ENCODE peak calls at places on chromosome 2, in eight cellular contexts. One of them, this sample, is unnamed.

GRCh38 chr2:11617527-11617926 is 52.5 kb downstream of the NTSR2 start:
- DNase-seq in mammary epithelial cell: no peak
- DNase-seq in fibroblast of lung: no peak
- DNase-seq in endothelial cell: no peak
- DNase-seq in AG09309: no peak
- DNase-seq in uterus: no peak
- DNase-seq in BJ: no peak
- DNase-seq in breast epithelium: no peak
- DNase-seq in this sample: no peak

GRCh38 chr2:173997779-173998178 is 32.6 kb upstream of the SP3 start:
- DNase-seq in uterus: no peak
- DNase-seq in mammary epithelial cell: no peak
- DNase-seq in breast epithelium: no peak
- DNase-seq in endothelial cell: no peak
- DNase-seq in fibroblast of lung: peak
- DNase-seq in BJ: no peak
- DNase-seq in AG09309: no peak
- DNase-seq in this sample: no peak

GRCh38 chr2:7077660-7078278 is 160.6 kb downstream of the RNF144A start:
- DNase-seq in breast epithelium: no peak
- DNase-seq in BJ: no peak
- DNase-seq in mammary epithelial cell: no peak
- DNase-seq in fibroblast of lung: no peak
- DNase-seq in uterus: no peak
- DNase-seq in AG09309: no peak
- DNase-seq in endothelial cell: no peak
- DNase-seq in this sample: no peak

GRCh38 chr2:239157766-239158165 is 243.1 kb downstream of the HDAC4 start:
- DNase-seq in fibroblast of lung: no peak
- DNase-seq in uterus: peak
- DNase-seq in BJ: no peak
- DNase-seq in endothelial cell: peak
- DNase-seq in AG09309: no peak
- DNase-seq in mammary epithelial cell: peak
- DNase-seq in breast epithelium: no peak
- DNase-seq in this sample: no peak

GRCh38 chr2:27808984-27809383 is 37.5 kb downstream of the MRPL33 start:
- DNase-seq in AG09309: no peak
- DNase-seq in BJ: no peak
- DNase-seq in fibroblast of lung: no peak
- DNase-seq in breast epithelium: no peak
- DNase-seq in mammary epithelial cell: no peak
- DNase-seq in endothelial cell: no peak
- DNase-seq in uterus: no peak
- DNase-seq in this sample: no peak

GRCh38 chr2:43055985-43056384 is 170.4 kb downstream of the ZFP36L2 start:
- DNase-seq in endothelial cell: no peak
- DNase-seq in mammary epithelial cell: no peak
- DNase-seq in BJ: no peak
- DNase-seq in uterus: no peak
- DNase-seq in fibroblast of lung: no peak
- DNase-seq in AG09309: no peak
- DNase-seq in breast epithelium: no peak
- DNase-seq in this sample: no peak

GRCh38 chr2:70111752-70112591 is 24.7 kb downstream of the PCBP1 start:
- DNase-seq in uterus: no peak
- DNase-seq in BJ: no peak
- DNase-seq in endothelial cell: no peak
- DNase-seq in fibroblast of lung: no peak
- DNase-seq in breast epithelium: no peak
- DNase-seq in mammary epithelial cell: no peak
- DNase-seq in AG09309: no peak
- DNase-seq in this sample: no peak

GRCh38 chr2:148643421-148643820 is 1.1 kb upstream of the EPC2 start:
- DNase-seq in endothelial cell: no peak
- DNase-seq in BJ: no peak
- DNase-seq in fibroblast of lung: no peak
- DNase-seq in mammary epithelial cell: peak
- DNase-seq in AG09309: no peak
- DNase-seq in breast epithelium: no peak
- DNase-seq in uterus: no peak
- DNase-seq in this sample: no peak

GRCh38 chr2:209368406-209368805 is 55.4 kb upstream of the MAP2 start:
- DNase-seq in mammary epithelial cell: peak
- DNase-seq in BJ: no peak
- DNase-seq in uterus: no peak
- DNase-seq in breast epithelium: no peak
- DNase-seq in endothelial cell: no peak
- DNase-seq in fibroblast of lung: no peak
- DNase-seq in AG09309: no peak
- DNase-seq in this sample: no peak

GRCh38 chr2:119354860-119355259 is 11.8 kb downstream of the C2orf76 start:
- DNase-seq in fibroblast of lung: no peak
- DNase-seq in BJ: no peak
- DNase-seq in AG09309: no peak
- DNase-seq in endothelial cell: no peak
- DNase-seq in breast epithelium: no peak
- DNase-seq in mammary epithelial cell: no peak
- DNase-seq in uterus: no peak
- DNase-seq in this sample: no peak

GRCh38 chr2:203809084-203809521 is 58.5 kb upstream of the CTLA4 start:
- DNase-seq in breast epithelium: no peak
- DNase-seq in fibroblast of lung: peak
- DNase-seq in AG09309: no peak
- DNase-seq in mammary epithelial cell: peak
- DNase-seq in endothelial cell: no peak
- DNase-seq in BJ: no peak
- DNase-seq in uterus: no peak
- DNase-seq in this sample: no peak

GRCh38 chr2:231397011-231397927 is 1.8 kb downstream of the B3GNT7 start:
- DNase-seq in endothelial cell: no peak
- DNase-seq in fibroblast of lung: no peak
- DNase-seq in BJ: no peak
- DNase-seq in AG09309: no peak
- DNase-seq in uterus: no peak
- DNase-seq in breast epithelium: no peak
- DNase-seq in mammary epithelial cell: peak
- DNase-seq in this sample: no peak

GRCh38 chr2:169734172-169734847 is 678 bp downstream of the KLHL23 start:
- DNase-seq in BJ: no peak
- DNase-seq in breast epithelium: no peak
- DNase-seq in mammary epithelial cell: peak
- DNase-seq in fibroblast of lung: no peak
- DNase-seq in endothelial cell: peak
- DNase-seq in uterus: peak
- DNase-seq in AG09309: no peak
- DNase-seq in this sample: peak

GRCh38 chr2:69764286-69765058 is 22.5 kb downstream of the ANXA4 start:
- DNase-seq in breast epithelium: no peak
- DNase-seq in fibroblast of lung: no peak
- DNase-seq in mammary epithelial cell: no peak
- DNase-seq in AG09309: no peak
- DNase-seq in endothelial cell: no peak
- DNase-seq in BJ: no peak
- DNase-seq in uterus: no peak
- DNase-seq in this sample: no peak

DNA sequence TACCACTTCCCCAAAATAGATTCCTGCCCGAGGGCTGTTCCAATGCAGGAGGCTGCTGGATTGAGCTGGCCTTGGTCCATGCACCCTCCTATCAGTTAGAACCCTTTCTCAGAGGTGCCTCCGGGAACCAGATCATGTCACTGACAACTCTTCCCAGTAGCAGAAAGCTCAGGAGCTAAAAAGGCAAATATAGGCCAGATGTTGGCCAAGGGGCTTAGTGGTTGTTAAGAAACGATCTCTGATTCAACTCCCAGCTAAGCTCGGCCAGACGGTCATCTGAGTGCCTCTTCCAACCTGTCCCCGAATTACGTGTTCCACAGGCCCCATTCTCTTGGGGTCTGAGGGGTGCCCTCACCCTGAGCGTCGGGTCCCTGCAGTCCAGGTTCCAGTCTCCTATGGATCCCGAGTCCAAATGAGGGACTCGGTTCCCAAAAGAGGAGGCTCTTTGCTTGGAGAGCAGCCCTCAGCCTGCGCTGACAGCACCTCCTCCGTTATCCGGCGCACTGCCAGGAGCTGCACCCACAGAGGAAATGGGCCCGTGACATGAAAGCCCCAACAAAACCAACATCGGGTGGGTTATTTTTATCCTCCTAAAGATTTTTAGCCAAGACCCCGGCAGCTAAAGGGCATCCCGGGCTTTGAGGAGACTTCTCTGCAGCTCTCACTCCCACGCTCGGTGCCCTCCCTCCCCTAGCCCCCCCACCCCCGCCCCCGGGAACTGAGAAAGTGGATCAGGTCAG is 106.7 kb upstream of the ID2 start:
- DNase-seq in uterus: no peak
- DNase-seq in BJ: no peak
- DNase-seq in fibroblast of lung: no peak
- DNase-seq in AG09309: peak
- DNase-seq in mammary epithelial cell: no peak
- DNase-seq in endothelial cell: no peak
- DNase-seq in breast epithelium: no peak
- DNase-seq in this sample: no peak
- TF ChIP-seq CTCF in uterus: no peak
- TF ChIP-seq CTCF in BJ: no peak
- TF ChIP-seq CTCF in fibroblast of lung: no peak
- TF ChIP-seq CTCF in AG09309: no peak
- TF ChIP-seq CTCF in mammary epithelial cell: no peak
- TF ChIP-seq CTCF in endothelial cell: no peak
- TF ChIP-seq CTCF in breast epithelium: no peak
- TF ChIP-seq CTCF in this sample: no peak

GRCh38 chr2:74006424-74006823 is 21.7 kb downstream of the TET3 start:
- DNase-seq in fibroblast of lung: peak
- DNase-seq in BJ: no peak
- DNase-seq in uterus: no peak
- DNase-seq in AG09309: no peak
- DNase-seq in mammary epithelial cell: no peak
- DNase-seq in endothelial cell: no peak
- DNase-seq in breast epithelium: no peak
- DNase-seq in this sample: no peak

GRCh38 chr2:74008761-74009395 is 24.2 kb downstream of the TET3 start:
- DNase-seq in AG09309: no peak
- DNase-seq in endothelial cell: no peak
- DNase-seq in mammary epithelial cell: no peak
- DNase-seq in BJ: no peak
- DNase-seq in uterus: no peak
- DNase-seq in fibroblast of lung: no peak
- DNase-seq in breast epithelium: no peak
- DNase-seq in this sample: no peak

GRCh38 chr2:74005786-74006185 is 21.1 kb downstream of the TET3 start:
- DNase-seq in uterus: no peak
- DNase-seq in breast epithelium: no peak
- DNase-seq in AG09309: no peak
- DNase-seq in mammary epithelial cell: no peak
- DNase-seq in endothelial cell: no peak
- DNase-seq in BJ: no peak
- DNase-seq in fibroblast of lung: no peak
- DNase-seq in this sample: no peak

GRCh38 chr2:74009577-74009976 is 24.9 kb downstream of the TET3 start:
- DNase-seq in fibroblast of lung: no peak
- DNase-seq in BJ: no peak
- DNase-seq in endothelial cell: no peak
- DNase-seq in mammary epithelial cell: no peak
- DNase-seq in AG09309: no peak
- DNase-seq in breast epithelium: no peak
- DNase-seq in uterus: no peak
- DNase-seq in this sample: no peak

GRCh38 chr2:74007120-74007519 is 22.4 kb downstream of the TET3 start:
- DNase-seq in fibroblast of lung: no peak
- DNase-seq in uterus: no peak
- DNase-seq in BJ: no peak
- DNase-seq in AG09309: no peak
- DNase-seq in breast epithelium: no peak
- DNase-seq in mammary epithelial cell: no peak
- DNase-seq in endothelial cell: no peak
- DNase-seq in this sample: no peak
- TF ChIP-seq CTCF in fibroblast of lung: no peak
- TF ChIP-seq CTCF in uterus: no peak
- TF ChIP-seq CTCF in BJ: no peak
- TF ChIP-seq CTCF in AG09309: no peak
- TF ChIP-seq CTCF in breast epithelium: no peak
- TF ChIP-seq CTCF in mammary epithelial cell: no peak
- TF ChIP-seq CTCF in endothelial cell: no peak
- TF ChIP-seq CTCF in this sample: no peak

GRCh38 chr2:108393197-108393596 is 15.4 kb downstream of the SULT1C4 start:
- DNase-seq in endothelial cell: no peak
- DNase-seq in breast epithelium: no peak
- DNase-seq in AG09309: no peak
- DNase-seq in uterus: no peak
- DNase-seq in mammary epithelial cell: no peak
- DNase-seq in BJ: no peak
- DNase-seq in fibroblast of lung: no peak
- DNase-seq in this sample: no peak

GRCh38 chr2:108392029-108392428 is 14.3 kb downstream of the SULT1C4 start:
- DNase-seq in breast epithelium: no peak
- DNase-seq in uterus: no peak
- DNase-seq in endothelial cell: no peak
- DNase-seq in AG09309: no peak
- DNase-seq in BJ: no peak
- DNase-seq in fibroblast of lung: no peak
- DNase-seq in mammary epithelial cell: no peak
- DNase-seq in this sample: no peak

GRCh38 chr2:108395155-108395554 is 17.4 kb downstream of the SULT1C4 start:
- DNase-seq in endothelial cell: no peak
- DNase-seq in mammary epithelial cell: no peak
- DNase-seq in breast epithelium: no peak
- DNase-seq in BJ: no peak
- DNase-seq in uterus: no peak
- DNase-seq in AG09309: no peak
- DNase-seq in fibroblast of lung: no peak
- DNase-seq in this sample: no peak

GRCh38 chr2:108399479-108399878 is 21.7 kb downstream of the SULT1C4 start:
- DNase-seq in BJ: no peak
- DNase-seq in mammary epithelial cell: no peak
- DNase-seq in uterus: no peak
- DNase-seq in fibroblast of lung: peak
- DNase-seq in AG09309: no peak
- DNase-seq in breast epithelium: no peak
- DNase-seq in endothelial cell: no peak
- DNase-seq in this sample: no peak

DNA sequence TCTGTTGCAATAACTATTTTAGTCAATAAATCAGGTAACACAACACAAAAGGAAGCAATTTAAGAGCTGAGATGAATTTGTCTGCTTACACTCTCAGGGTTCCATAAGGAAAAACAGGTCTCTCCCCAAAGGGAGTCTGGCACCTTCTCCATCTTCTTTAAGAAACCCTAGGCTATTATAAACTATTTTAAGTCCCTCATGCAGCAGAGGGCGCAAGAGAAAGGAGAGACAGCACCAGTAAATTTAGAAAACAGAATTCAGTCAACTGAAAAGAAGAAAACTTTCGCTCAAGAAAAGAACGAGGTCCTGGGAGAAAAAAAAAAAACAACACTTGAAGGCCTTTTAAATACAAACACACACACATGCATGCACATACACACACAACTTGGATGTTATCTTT is 19.1 kb downstream of the SULT1C4 start:
- DNase-seq in BJ: no peak
- DNase-seq in fibroblast of lung: peak
- DNase-seq in mammary epithelial cell: peak
- DNase-seq in endothelial cell: no peak
- DNase-seq in uterus: no peak
- DNase-seq in AG09309: peak
- DNase-seq in breast epithelium: no peak
- DNase-seq in this sample: no peak
- TF ChIP-seq CTCF in BJ: peak
- TF ChIP-seq CTCF in fibroblast of lung: peak
- TF ChIP-seq CTCF in mammary epithelial cell: peak
- TF ChIP-seq CTCF in endothelial cell: no peak
- TF ChIP-seq CTCF in uterus: no peak
- TF ChIP-seq CTCF in AG09309: peak
- TF ChIP-seq CTCF in breast epithelium: no peak
- TF ChIP-seq CTCF in this sample: peak

GRCh38 chr2:225137971-225138370 is 95.7 kb upstream of the DOCK10 start:
- DNase-seq in endothelial cell: no peak
- DNase-seq in breast epithelium: no peak
- DNase-seq in AG09309: no peak
- DNase-seq in uterus: no peak
- DNase-seq in mammary epithelial cell: peak
- DNase-seq in fibroblast of lung: peak
- DNase-seq in BJ: no peak
- DNase-seq in this sample: no peak
- TF ChIP-seq CTCF in endothelial cell: no peak
- TF ChIP-seq CTCF in breast epithelium: no peak
- TF ChIP-seq CTCF in AG09309: no peak
- TF ChIP-seq CTCF in uterus: no peak
- TF ChIP-seq CTCF in mammary epithelial cell: no peak
- TF ChIP-seq CTCF in fibroblast of lung: no peak
- TF ChIP-seq CTCF in BJ: no peak
- TF ChIP-seq CTCF in this sample: no peak